ENCODE peak calls at places on chromosomes 3 and 15, in eight cellular contexts. Y is stimulated activated naive CD4-positive, alpha-beta T cell; P is RWPE1; N is activated T-helper 2 cell treated with anti-CD3 and anti-CD28 coated beads, Interferon-gamma antibody, Interleukin-2, Interleukin-4, amounts not matched to agents 10 μg/mL and 5 μg/mL and 100 μg/mL, durations not matched to agents 14 hours and 24 hours and 36 hours; U is NCI-H460; Z is stimulated activated naive B cell treated with anti-CD40 and anti-IgM and Interleukin-4, amounts not matched to agents 10 μg/mL and 1 μg/mL and 100 μg/mL, for 72 hours; D is brain microvascular endothelial cell; I is psoas muscle. C is an unnamed sample.

GRCh38 chr3:35664460-35664919 is 25.2 kb downstream of the ARPP21 start:
- DNase-seq in Y (no peak), P (no peak), N (no peak), U (no peak), Z (no peak), D (peak; percentile 73), I (peak; percentile 84), C (no peak)

GRCh38 chr15:41494922-41495735 is 1.5 kb downstream of the ITPKA start:
- DNase-seq in Y (peak; percentile 32), P (no peak), N (no peak), U (no peak), Z (peak; percentile 36), D (no peak), I (no peak), C (no peak)

GRCh38 chr3:185585523-185585861 is 603 bp upstream of the SENP2 start:
- DNase-seq in Y (no peak), P (no peak), N (no peak), U (no peak), Z (no peak), D (no peak), I (no peak), C (no peak)

GRCh38 chr15:90860942-90861675 is 7.3 kb upstream of the FURIN start:
- DNase-seq in Y (no peak), P (peak; percentile 73), N (no peak), U (peak; percentile 97), Z (no peak), D (no peak), I (no peak), C (no peak)

GRCh38 chr15:69979783-69980182 is 117.9 kb downstream of the TLE3 start:
- DNase-seq in Y (no peak), P (no peak), N (no peak), U (no peak), Z (peak; percentile 65), D (no peak), I (no peak), C (no peak)

GRCh38 chr15:43317566-43318184 is 12.7 kb downstream of the LCMT2 start:
- DNase-seq in Y (no peak), P (no peak), N (no peak), U (no peak), Z (no peak), D (no peak), I (no peak), C (no peak)

GRCh38 chr3:21274000-21274671 is 476.9 kb downstream of the ZNF385D start:
- DNase-seq in Y (no peak), P (no peak), N (no peak), U (no peak), Z (no peak), D (peak; percentile 22), I (no peak), C (no peak)

GRCh38 chr15:68584704-68585573 is 6.1 kb downstream of the CORO2B start:
- DNase-seq in Y (no peak), P (no peak), N (no peak), U (no peak), Z (no peak), D (no peak), I (no peak), C (no peak)